ENCODE peak calls at places on chromosomes 5 and 9, in six cellular contexts. S is NCI-H510A; H is cardiac fibroblast; J is stimulated activated CD8-positive, alpha-beta memory T cell treated with anti-CD3 and anti-CD28 coated beads, Interleukin-2, amount 100 ng/mL, for 48 hours; K is neuronal stem cell; B is M059J. X is an unnamed sample.

GRCh38 chr5:167920589-167920988 is 370.9 kb upstream of the WWC1 start:
- DNase-seq in K (no peak), H (no peak), J (no peak), S (no peak), B (peak), X (no peak)

GRCh38 chr5:40106847-40107246 is 572.9 kb upstream of the PTGER4 start:
- DNase-seq in H (no peak), J (no peak), S (no peak), K (no peak), B (no peak), X (no peak)

GRCh38 chr9:135009051-135009560 is 78.4 kb upstream of the OLFM1 start:
- DNase-seq in B (no peak), H (no peak), K (no peak), J (no peak), S (no peak), X (no peak)

GRCh38 chr5:132162945-132163344 is 64.7 kb downstream of the P4HA2 start:
- DNase-seq in H (no peak), K (no peak), J (no peak), B (no peak), S (no peak), X (no peak)

GRCh38 chr5:158553195-158553945 is 546.3 kb downstream of the EBF1 start:
- DNase-seq in K (no peak), H (peak), B (no peak), S (no peak), J (no peak), X (no peak)

GRCh38 chr9:95830768-95831167 is 44.7 kb upstream of the ERCC6L2 start:
- DNase-seq in H (no peak), J (no peak), K (no peak), B (no peak), S (no peak), X (no peak)

GRCh38 chr5:11687498-11687897 is 216.7 kb downstream of the CTNND2 start:
- DNase-seq in H (no peak), B (no peak), J (no peak), K (no peak), S (no peak), X (no peak)

GRCh38 chr9:126852289-126852688 is 8.2 kb upstream of the ZBTB34 start:
- DNase-seq in B (no peak), S (no peak), H (no peak), K (no peak), J (no peak), X (peak)

GRCh38 chr9:8534828-8535227 is 735.2 kb upstream of the DMAC1 start:
- DNase-seq in B (no peak), K (no peak), H (no peak), J (no peak), S (no peak), X (no peak)

GRCh38 chr5:40615586-40616193 is 64.0 kb upstream of the PTGER4 start:
- DNase-seq in B (peak), S (no peak), J (no peak), K (no peak), H (no peak), X (no peak)

GRCh38 chr9:105187781-105188180 is 56.7 kb upstream of the SLC44A1 start:
- DNase-seq in J (no peak), K (no peak), H (peak), B (peak), S (no peak), X (no peak)